ENCODE peak calls at places on chromosomes 5 and 9, in four cellular contexts. W is HCT116, E is mammary epithelial cell, K is uterus. P is an unnamed sample.

GRCh38 chr9:123998970-123999621 is 12.5 kb upstream of the LHX2 start:
- DNase-seq in E (no peak), K (no peak), W (no peak), P (no peak)

GRCh38 chr9:928363-929042 is 48.0 kb upstream of the DMRT3 start:
- DNase-seq in E (no peak), W (peak), K (no peak), P (no peak)

GRCh38 chr5:1330146-1330846 is 14.6 kb downstream of the CLPTM1L start:
- DNase-seq in K (no peak), W (no peak), E (peak), P (peak)

GRCh38 chr5:174735498-174736350 is 11.3 kb downstream of the MSX2 start:
- DNase-seq in E (no peak), W (peak), K (no peak), P (peak)

GRCh38 chr5:40594811-40595210 is 84.9 kb upstream of the PTGER4 start:
- DNase-seq in E (no peak), W (no peak), K (no peak), P (no peak)

GRCh38 chr9:5629312-5630037 is 568 bp downstream of the RIC1 start:
- DNase-seq in W (no peak), E (peak), K (no peak), P (no peak)

GRCh38 chr5:7759257-7759871 is 91.6 kb downstream of the CFAP90 start:
- DNase-seq in E (no peak), W (no peak), K (no peak), P (no peak)

GRCh38 chr5:154683101-154683757 is 71.9 kb upstream of the LARP1 start:
- DNase-seq in W (no peak), K (no peak), E (no peak), P (no peak)

GRCh38 chr5:87541033-87541432 is 128.3 kb upstream of the CCNH start:
- DNase-seq in E (peak), W (peak), K (peak), P (peak)

DNA sequence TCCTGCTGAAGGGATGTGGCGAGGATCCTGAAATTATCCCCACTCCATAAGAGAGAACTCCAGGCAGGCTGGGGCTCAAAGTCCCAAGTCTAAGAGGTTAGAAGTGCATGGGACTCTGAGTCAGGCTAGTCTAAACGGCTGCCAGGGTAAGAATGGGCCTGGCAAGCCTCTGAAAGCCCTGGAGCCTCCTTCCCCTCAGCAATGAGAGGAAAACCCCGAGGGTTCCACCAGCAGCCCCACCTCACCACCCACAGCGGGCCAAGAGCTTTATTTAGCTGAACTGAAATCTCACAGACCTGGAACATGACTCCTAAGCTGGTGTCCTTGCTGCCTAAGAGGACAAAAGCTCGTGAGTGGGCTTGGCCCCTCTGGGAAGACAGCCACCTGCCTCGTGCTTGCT is 135.5 kb downstream of the SEC61B start:
- DNase-seq in E (no peak), K (no peak), W (no peak), P (no peak)
- H3K27ac ChIP-seq in E (no peak), K (no peak), W (no peak), P (no peak)

GRCh38 chr9:134650431-134651190 is 9.0 kb downstream of the COL5A1 start:
- DNase-seq in E (no peak), K (no peak), W (no peak), P (no peak)
- H3K27ac ChIP-seq in E (no peak), K (no peak), W (no peak), P (no peak)

GRCh38 chr9:94554439-94555331 is at the start of gene PCAT7:
- DNase-seq in K (no peak), W (peak), E (no peak), P (no peak)
- H3K27ac ChIP-seq in K (no peak), W (peak), E (no peak), P (no peak)

GRCh38 chr5:149424371-149425315 is 45.6 kb upstream of the IL17B start:
- DNase-seq in K (no peak), E (no peak), W (no peak), P (no peak)

GRCh38 chr5:149425729-149426128 is 46.6 kb upstream of the IL17B start:
- DNase-seq in W (no peak), E (no peak), K (no peak), P (no peak)

GRCh38 chr5:149427374-149427773 is 48.3 kb upstream of the IL17B start:
- DNase-seq in W (no peak), K (no peak), E (no peak), P (no peak)

GRCh38 chr5:149428032-149428431 is 48.9 kb upstream of the IL17B start:
- DNase-seq in K (no peak), W (no peak), E (no peak), P (no peak)

GRCh38 chr5:149426931-149427330 is 47.8 kb upstream of the IL17B start:
- DNase-seq in K (no peak), E (no peak), W (no peak), P (no peak)
- H3K27ac ChIP-seq in K (peak), E (no peak), W (no peak), P (no peak)

DNA sequence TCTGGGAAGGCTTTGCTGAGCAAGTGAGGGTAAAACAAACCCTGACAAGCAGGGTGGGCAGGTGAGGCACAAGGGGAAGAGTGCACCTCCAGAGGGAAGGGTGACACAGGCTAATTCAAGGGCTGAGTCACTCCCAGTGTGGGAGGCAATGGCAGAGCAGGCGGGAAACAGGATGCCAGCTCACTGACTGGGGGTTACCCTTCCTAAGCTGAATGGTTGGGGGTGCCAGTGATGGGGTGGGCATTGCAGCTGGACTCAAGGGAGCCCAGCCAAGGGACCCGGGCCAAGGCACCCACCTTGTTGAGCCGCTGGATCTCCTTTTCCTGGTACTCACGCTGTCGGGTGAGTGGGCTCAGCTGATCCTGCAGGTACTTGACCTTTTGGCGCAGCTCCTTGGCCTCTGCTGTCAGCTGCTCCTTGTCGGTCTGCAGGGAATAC is 18.4 kb downstream of the GPX3 start:
- DNase-seq in W (no peak), K (no peak), E (peak), P (no peak)
- H3K27ac ChIP-seq in W (no peak), K (peak), E (no peak), P (no peak)

GRCh38 chr5:137498301-137498735 is 808 bp downstream of the SPOCK1 start:
- DNase-seq in K (peak), E (no peak), W (no peak), P (no peak)

GRCh38 chr5:137498736-137499505 is at the start of gene SPOCK1:
- DNase-seq in E (peak), K (peak), W (peak), P (no peak)

GRCh38 chr5:137500616-137501225 is 1.6 kb upstream of the SPOCK1 start:
- DNase-seq in W (no peak), E (no peak), K (no peak), P (no peak)

GRCh38 chr5:137496919-137497318 is 2.2 kb downstream of the SPOCK1 start:
- DNase-seq in E (no peak), W (no peak), K (no peak), P (no peak)

DNA sequence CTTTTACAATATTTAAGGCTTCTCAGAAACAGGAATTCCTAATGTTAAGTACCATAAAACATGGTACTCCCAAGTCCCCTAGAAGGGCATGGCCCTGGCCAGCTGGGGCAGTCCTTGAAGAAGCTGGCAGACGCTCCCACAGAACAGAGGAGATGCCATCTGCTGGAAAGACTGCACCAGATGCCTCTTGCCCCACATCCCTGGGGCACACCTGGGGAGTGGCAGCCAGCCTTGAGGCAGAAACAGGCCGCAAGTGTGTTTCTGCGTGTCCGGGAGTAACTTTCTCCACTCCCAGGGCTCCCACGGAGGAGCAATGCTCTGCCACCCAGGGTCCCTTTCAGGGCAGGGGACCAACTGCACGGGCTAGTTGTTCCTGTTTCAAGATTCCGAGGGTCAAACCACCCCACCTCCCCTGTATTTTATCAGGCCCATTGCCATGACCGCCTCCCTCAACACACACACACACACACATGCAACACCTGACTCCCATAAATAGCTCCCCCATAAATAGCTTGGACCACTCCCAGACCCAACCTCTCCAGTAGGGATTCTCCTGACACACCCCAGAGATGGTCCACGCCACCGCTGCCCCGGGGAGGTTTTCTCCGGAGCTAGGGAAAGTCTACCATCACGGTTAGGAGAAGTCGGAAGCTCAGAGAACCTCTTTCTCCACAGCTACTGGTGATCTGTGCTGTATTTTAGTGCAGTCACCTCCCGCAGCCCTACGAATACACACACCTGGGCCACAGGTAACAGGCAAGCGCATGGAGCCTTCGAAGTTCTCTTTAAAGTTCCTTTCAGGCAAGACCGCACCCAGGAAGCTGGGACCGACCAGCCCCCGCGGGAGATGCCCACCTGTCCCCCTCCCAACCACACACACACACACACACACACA is 1.5 kb downstream of the SPOCK1 start:
- DNase-seq in W (no peak), K (no peak), E (no peak), P (peak)
- H3K27ac ChIP-seq in W (no peak), K (no peak), E (no peak), P (no peak)

DNA sequence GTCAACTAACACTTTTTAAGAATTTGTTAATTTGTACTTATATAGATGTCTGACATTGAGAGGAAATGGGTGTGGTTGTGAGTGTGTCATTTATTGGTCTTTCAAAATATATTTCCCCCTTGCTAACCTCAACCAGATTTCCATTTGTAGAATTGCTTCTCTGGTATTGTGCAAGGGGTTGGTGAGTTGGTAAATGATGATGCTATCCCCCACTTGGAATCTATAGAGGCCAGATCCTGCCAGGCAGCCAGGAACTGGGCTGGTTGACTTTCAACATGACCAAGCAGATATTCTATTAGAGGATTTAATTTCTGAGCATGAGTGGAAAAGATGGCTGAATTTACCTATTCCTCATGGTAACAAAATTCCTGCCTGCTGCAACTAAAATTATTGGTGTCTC is 306.6 kb upstream of the KIF2A start:
- DNase-seq in E (peak), W (no peak), K (no peak), P (peak)
- H3K27ac ChIP-seq in E (peak), W (no peak), K (no peak), P (no peak)

DNA sequence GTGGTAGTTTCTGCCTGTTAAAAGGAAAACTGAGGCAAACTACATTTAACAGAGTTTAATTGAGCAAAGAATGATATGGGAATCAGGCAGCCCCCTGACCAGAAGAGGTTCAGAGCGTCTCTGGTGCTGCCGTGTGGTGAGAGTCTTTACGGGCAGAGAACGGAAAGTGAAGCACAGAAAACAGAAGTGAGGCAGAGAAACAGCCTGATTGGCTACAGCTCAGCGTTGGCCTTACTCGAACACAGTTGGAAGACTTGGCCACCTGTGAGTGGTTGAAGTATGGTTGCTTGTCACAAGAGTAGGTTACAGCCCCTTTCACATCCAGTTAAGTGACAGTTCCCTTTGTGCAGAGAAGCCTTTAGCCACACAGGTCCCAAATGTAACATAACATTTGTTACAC is 16.9 kb upstream of the FBP1 start:
- DNase-seq in W (no peak), K (no peak), E (no peak), P (no peak)
- H3K27ac ChIP-seq in W (no peak), K (no peak), E (no peak), P (no peak)

GRCh38 chr5:73155541-73156222 is 17.3 kb upstream of the TMEM174 start:
- DNase-seq in E (no peak), W (no peak), K (no peak), P (no peak)

GRCh38 chr5:73154607-73155006 is 18.4 kb upstream of the TMEM174 start:
- DNase-seq in K (no peak), W (no peak), E (no peak), P (no peak)

GRCh38 chr5:73157399-73158303 is 15.3 kb upstream of the TMEM174 start:
- DNase-seq in K (no peak), W (no peak), E (no peak), P (peak)

GRCh38 chr5:73160239-73160671 is 12.7 kb upstream of the TMEM174 start:
- DNase-seq in K (no peak), W (no peak), E (no peak), P (no peak)

DNA sequence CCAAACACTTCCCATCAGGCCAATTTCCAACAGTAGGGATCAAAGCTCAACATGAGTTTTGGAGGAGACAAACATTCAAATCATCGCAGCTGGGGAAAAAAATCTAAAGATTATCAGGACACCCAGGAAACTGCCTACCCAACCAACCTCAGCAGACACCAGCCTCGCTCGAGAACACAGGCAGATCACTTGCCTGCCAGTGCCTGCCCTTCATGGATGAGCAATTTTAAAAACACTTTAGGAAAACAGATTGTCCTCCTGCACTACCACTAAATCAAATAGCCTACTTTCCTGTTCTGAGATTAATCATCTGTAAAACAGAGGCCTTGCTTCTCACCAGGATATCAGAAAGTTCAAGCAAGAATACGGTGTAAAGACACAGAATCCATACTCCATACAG is 14.7 kb upstream of the TMEM174 start:
- DNase-seq in K (no peak), W (no peak), E (peak), P (peak)
- H3K27ac ChIP-seq in K (no peak), W (no peak), E (no peak), P (no peak)

GRCh38 chr9:36913393-36914211 is 120.5 kb downstream of the PAX5 start:
- DNase-seq in E (no peak), W (no peak), K (no peak), P (no peak)

GRCh38 chr9:36911037-36911436 is 123.0 kb downstream of the PAX5 start:
- DNase-seq in W (no peak), K (no peak), E (no peak), P (no peak)

GRCh38 chr9:36912620-36913019 is 121.4 kb downstream of the PAX5 start:
- DNase-seq in W (no peak), E (no peak), K (no peak), P (no peak)

GRCh38 chr9:36914212-36914577 is 119.9 kb downstream of the PAX5 start:
- DNase-seq in W (no peak), K (no peak), E (no peak), P (no peak)

DNA sequence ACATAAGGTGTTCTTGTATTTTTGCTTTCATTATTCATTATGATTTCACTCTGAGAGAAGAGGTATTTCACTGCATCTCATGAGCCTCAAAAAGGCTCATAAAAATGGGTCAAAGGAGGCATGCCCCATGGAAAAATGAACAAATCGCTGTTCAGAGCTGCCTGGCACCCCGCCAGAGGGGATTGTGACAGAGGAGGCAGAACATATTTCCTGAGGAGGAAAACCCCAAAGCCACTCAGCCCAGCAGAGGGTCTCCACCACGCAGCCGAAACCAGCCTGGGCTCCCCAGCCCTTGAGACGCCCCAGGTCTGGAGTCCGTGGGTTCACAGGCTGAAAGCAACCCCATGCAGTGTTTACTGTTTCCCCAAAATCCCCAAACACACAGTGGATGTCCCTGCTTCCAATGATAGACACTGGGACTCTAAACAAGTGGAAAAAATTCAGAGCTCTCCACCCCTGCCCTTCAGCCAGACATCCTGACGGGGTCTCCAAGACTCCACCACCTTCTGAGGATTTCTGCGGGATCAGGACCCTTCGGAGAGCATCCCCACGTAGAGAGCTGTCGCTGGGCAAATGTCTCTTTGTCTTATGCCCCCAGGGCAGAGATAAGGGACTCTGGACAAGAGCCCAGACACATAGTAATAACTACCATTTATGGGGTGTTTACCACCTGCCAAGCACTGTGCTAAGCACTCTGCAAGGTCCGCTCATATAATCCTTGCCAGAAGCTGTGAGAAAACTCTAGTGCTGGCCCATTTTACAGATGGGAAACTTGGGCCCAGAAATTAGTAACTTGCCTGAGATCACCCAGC is 122.3 kb downstream of the PAX5 start:
- DNase-seq in K (no peak), W (no peak), E (no peak), P (no peak)
- H3K27ac ChIP-seq in K (no peak), W (no peak), E (no peak), P (no peak)

P was measured in foreskin keratinocyte.